ENCODE peak calls at places on chromosomes 6 and 20, in eight cellular contexts. Z is HFF-Myc, P is AG04450, G is HCT116, X is heart right ventricle, U is PC-9, A is lower leg skin, F is RWPE1. E is an unnamed sample.

GRCh38 chr6:30322527-30323501 is 3.9 kb upstream of the TRIM39 start:
- DNase-seq in G (no peak), P (no peak), Z (no peak), U (no peak), X (no peak), A (no peak), F (no peak), E (no peak)

GRCh38 chr6:135743476-135743875 is 108.0 kb upstream of the PDE7B start:
- DNase-seq in G (no peak), P (no peak), F (no peak), X (no peak), A (no peak), Z (no peak), U (no peak), E (no peak)

GRCh38 chr6:100353276-100354015 is 111.3 kb downstream of the SIM1 start:
- DNase-seq in Z (no peak), P (no peak), A (no peak), F (no peak), U (no peak), G (no peak), X (no peak), E (no peak)

GRCh38 chr6:28940294-28940858 is 16.6 kb upstream of the TRIM27 start:
- DNase-seq in A (no peak), P (no peak), Z (peak), G (no peak), U (peak), F (peak), X (peak), E (no peak)

GRCh38 chr6:153503810-153504209 is 372.7 kb upstream of the RGS17 start:
- DNase-seq in P (no peak), X (no peak), Z (no peak), A (no peak), U (no peak), G (peak), F (no peak), E (no peak)

GRCh38 chr6:16799279-16800193 is 38.3 kb upstream of the ATXN1 start:
- DNase-seq in G (no peak), X (no peak), F (peak), U (no peak), P (no peak), Z (no peak), A (no peak), E (no peak)

GRCh38 chr6:137495652-137496391 is 1.6 kb upstream of the OLIG3 start:
- DNase-seq in P (no peak), A (no peak), F (no peak), X (no peak), Z (no peak), G (no peak), U (no peak), E (no peak)

GRCh38 chr20:62361799-62362589 is 5.1 kb downstream of the LAMA5 start:
- DNase-seq in P (no peak), Z (no peak), G (peak), F (peak), X (peak), U (peak), A (peak), E (no peak)

GRCh38 chr20:53652090-53652858 is 58.6 kb upstream of the ZNF217 start:
- DNase-seq in P (no peak), X (no peak), A (no peak), G (no peak), Z (no peak), F (no peak), U (no peak), E (no peak)

GRCh38 chr6:4894049-4894448 is 109.8 kb downstream of the RPP40 start:
- DNase-seq in U (no peak), X (no peak), F (no peak), G (no peak), Z (no peak), A (no peak), P (no peak), E (no peak)

GRCh38 chr6:13328875-13329183 is 492 bp upstream of the TBC1D7 start:
- DNase-seq in G (no peak), X (no peak), P (no peak), F (no peak), U (no peak), Z (no peak), A (no peak), E (no peak)

GRCh38 chr6:13331516-13332348 is 3.4 kb upstream of the TBC1D7 start:
- DNase-seq in G (peak), U (no peak), P (no peak), Z (no peak), F (no peak), X (no peak), A (no peak), E (no peak)

GRCh38 chr6:13332349-13332706 is 4.0 kb upstream of the TBC1D7 start:
- DNase-seq in X (no peak), Z (no peak), A (no peak), U (no peak), G (no peak), F (no peak), P (no peak), E (no peak)

GRCh38 chr6:13327691-13328075 is 654 bp downstream of the TBC1D7 start:
- DNase-seq in X (no peak), Z (no peak), F (peak), G (no peak), A (no peak), U (no peak), P (no peak), E (no peak)

GRCh38 chr6:13328076-13328874 is at the start of gene TBC1D7:
- DNase-seq in U (peak), X (peak), A (peak), G (peak), Z (peak), P (peak), F (peak), E (peak)
- TF ChIP-seq CTCF in U (no peak), X (no peak), A (no peak), G (peak), Z (no peak), P (no peak), F (peak), E (peak)

DNA sequence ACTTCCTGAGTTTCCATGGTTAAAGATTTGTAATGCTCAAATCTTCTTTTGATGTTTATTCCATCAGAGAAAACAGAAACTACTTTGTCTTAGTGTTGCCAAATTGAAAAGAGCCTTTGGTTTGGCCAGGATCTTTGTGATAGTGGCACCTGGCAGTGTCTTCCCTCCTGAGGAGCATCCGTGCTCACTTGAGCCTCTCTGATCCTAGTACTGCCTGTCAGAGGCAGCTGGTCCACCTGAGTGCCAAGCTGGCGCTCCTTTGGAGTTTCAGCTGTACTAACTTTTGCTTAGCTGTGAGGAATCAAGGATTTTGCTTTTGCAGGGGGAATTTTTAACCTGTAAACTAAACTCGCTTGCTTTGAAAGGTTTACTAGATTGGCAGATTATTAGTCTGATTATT is 61.4 kb downstream of the SCAND1 start:
- DNase-seq in P (no peak), X (no peak), F (no peak), Z (no peak), U (no peak), A (no peak), G (no peak), E (no peak)
- TF ChIP-seq CTCF in P (no peak), X (no peak), F (no peak), Z (no peak), U (no peak), A (no peak), G (no peak), E (no peak)

DNA sequence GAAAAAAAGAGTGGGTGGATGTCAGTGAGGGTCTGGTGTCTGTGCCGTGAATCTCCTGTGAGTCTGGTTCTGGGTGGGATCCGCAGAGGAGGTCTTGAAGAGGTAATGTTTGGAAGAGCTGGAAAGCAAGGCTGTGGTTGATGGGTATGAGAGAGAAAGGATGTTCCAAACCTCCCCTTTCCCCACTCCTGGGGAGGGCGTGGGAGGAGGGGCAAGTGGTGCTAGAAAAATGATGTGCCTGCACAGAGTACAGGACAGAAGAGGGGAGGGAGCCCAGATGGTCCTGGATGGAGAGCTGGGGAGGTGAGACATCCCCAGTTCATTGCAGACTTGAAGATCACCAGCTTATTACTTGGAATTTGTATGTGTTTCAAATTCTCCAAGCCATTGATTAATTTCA is 3.1 kb downstream of the CNPY3 start:
- DNase-seq in Z (no peak), U (no peak), F (no peak), X (no peak), G (no peak), P (no peak), A (no peak), E (no peak)
- TF ChIP-seq CTCF in Z (no peak), U (no peak), F (no peak), X (no peak), G (no peak), P (no peak), A (no peak), E (no peak)

DNA sequence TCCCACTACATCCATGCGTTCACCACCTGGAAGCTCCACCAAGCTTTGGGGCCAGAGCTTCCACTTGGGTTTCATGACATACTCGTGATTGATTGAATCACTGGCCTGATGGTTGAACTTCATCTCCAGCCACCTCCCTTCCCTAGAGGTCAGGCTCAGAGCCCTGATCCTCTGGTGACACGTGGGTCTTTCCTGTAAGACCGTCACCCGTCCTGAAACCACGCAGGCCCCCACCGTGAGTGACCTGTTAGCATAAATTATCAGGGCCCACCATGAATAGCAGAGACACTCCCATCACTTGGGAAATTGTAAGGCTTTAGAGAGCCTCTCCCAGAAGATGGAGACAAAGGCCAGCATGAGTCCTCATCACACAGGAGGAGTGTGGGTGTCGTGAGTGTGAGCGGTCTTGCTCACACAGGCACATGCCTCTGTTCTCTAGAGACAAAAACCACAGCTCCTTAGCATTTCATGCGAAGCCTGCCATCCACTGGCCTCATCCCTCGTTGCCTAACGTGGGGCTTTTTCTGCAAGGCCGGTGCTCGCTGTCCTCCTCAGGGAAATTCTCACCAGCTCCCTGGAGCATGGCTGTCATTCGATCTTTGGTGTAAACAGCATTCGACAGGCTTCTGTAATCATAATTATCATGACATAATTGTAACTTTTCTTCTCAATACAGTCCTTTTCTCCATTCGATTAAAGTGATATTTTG is 65.1 kb upstream of the DUSP22 start:
- DNase-seq in P (no peak), A (no peak), U (no peak), Z (no peak), F (no peak), X (no peak), G (no peak), E (no peak)
- TF ChIP-seq CTCF in P (no peak), A (no peak), U (no peak), Z (no peak), F (no peak), X (peak), G (no peak), E (peak)

GRCh38 chr6:77548190-77548589 is 84.9 kb upstream of the HTR1B start:
- DNase-seq in U (no peak), G (no peak), A (no peak), F (no peak), Z (no peak), X (no peak), P (no peak), E (no peak)

GRCh38 chr6:77548662-77549366 is 85.5 kb upstream of the HTR1B start:
- DNase-seq in A (no peak), F (no peak), X (no peak), Z (no peak), G (no peak), P (no peak), U (no peak), E (no peak)

DNA sequence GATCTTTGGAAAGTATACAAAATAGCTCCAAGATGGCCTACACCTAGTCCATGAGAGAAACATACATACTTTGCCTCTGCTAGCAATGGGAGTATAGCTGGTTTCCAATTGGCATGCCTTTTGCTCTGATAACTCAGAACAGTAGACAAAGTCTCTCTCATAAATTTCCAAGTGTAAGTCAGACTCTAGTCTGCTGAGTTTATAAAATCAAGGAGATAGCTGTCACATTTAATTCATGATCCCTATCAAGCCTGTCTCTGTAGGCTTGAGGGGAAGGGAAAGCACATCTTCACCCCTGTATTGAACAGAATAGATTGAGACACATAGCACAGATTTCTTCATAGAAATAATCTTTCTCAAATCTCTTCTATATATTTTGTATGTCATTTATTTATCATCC is 87.8 kb upstream of the HTR1B start:
- DNase-seq in Z (no peak), G (no peak), A (no peak), X (no peak), F (no peak), P (no peak), U (no peak), E (no peak)
- TF ChIP-seq CTCF in Z (no peak), G (no peak), A (no peak), X (no peak), F (no peak), P (no peak), U (no peak), E (no peak)

GRCh38 chr6:158654960-158655485 is 5.2 kb downstream of the SYTL3 start:
- DNase-seq in Z (no peak), F (no peak), X (no peak), U (no peak), P (no peak), G (no peak), A (peak), E (no peak)
- TF ChIP-seq CTCF in Z (no peak), F (no peak), X (no peak), U (no peak), P (no peak), G (no peak), A (no peak), E (no peak)

DNA sequence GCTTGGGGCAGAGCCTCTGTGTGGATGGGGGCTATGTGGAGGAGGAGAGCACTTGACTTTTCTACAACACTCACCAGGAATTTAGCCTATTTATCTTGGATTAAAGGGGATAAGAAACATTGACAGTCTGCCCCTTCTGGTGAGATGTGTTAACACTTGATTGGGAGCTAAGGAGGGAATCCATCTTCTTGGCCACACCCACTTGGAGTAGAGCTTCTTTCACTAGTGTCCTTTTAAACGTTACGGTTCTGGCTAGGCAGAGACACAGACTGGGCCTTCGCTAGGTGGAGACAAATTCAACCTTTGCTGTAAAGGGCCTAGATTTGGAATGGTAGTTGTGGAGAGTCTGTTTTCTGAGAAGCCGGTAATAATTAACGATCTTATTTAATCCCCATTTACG is 15.5 kb upstream of the TPBG start:
- DNase-seq in P (no peak), A (no peak), F (no peak), Z (no peak), X (no peak), U (no peak), G (no peak), E (no peak)
- TF ChIP-seq CTCF in P (no peak), A (no peak), F (no peak), Z (no peak), X (no peak), U (no peak), G (peak), E (no peak)

GRCh38 chr20:33908868-33909267 is 84.8 kb upstream of the RALY start:
- DNase-seq in U (no peak), P (no peak), X (no peak), G (no peak), A (no peak), F (no peak), Z (no peak), E (no peak)
- TF ChIP-seq CTCF in U (no peak), P (no peak), X (no peak), G (no peak), A (no peak), F (no peak), Z (no peak), E (no peak)

GRCh38 chr6:52286798-52287432 is 2.4 kb upstream of the MCM3 start:
- DNase-seq in Z (no peak), P (peak), G (peak), X (peak), A (no peak), F (peak), U (peak), E (no peak)
- TF ChIP-seq CTCF in Z (peak), P (peak), G (peak), X (peak), A (no peak), F (peak), U (peak), E (peak)

GRCh38 chr6:24497254-24497989 is 2.7 kb downstream of the ALDH5A1 start:
- DNase-seq in G (no peak), F (no peak), Z (no peak), X (no peak), U (no peak), A (peak), P (no peak), E (no peak)

GRCh38 chr6:24493945-24494725 is 634 bp upstream of the ALDH5A1 start:
- DNase-seq in F (no peak), G (no peak), X (no peak), Z (no peak), A (no peak), P (no peak), U (no peak), E (no peak)

GRCh38 chr6:24495516-24495847 is 713 bp downstream of the ALDH5A1 start:
- DNase-seq in G (peak), F (no peak), U (peak), Z (no peak), P (no peak), A (peak), X (peak), E (no peak)

GRCh38 chr6:24492475-24492874 is 2.3 kb upstream of the ALDH5A1 start:
- DNase-seq in G (no peak), F (no peak), U (no peak), Z (no peak), A (no peak), P (no peak), X (no peak), E (no peak)

GRCh38 chr6:24494726-24495515 is at the start of gene ALDH5A1:
- DNase-seq in X (peak), Z (peak), P (no peak), G (peak), F (peak), A (peak), U (peak), E (no peak)
- TF ChIP-seq CTCF in X (peak), Z (no peak), P (peak), G (peak), F (peak), A (no peak), U (no peak), E (peak)